ENCODE peak calls at places on chromosomes 1 and 21, in five cellular contexts. G is astrocyte of the hippocampus; L is activated T-cell treated with anti-CD3 and anti-CD28 coated beads, Interleukin-2, amount 50 U/mL, for 48 hours; O is COR-L47; R is transverse colon. Y is an unnamed sample.

GRCh38 chr21:35084869-35085268 is 35.8 kb upstream of the RUNX1 start:
- DNase-seq in G (peak), L (no peak), O (no peak), R (no peak), Y (no peak)

GRCh38 chr1:8745749-8746390 is 71.6 kb downstream of the RERE start:
- DNase-seq in G (peak), L (no peak), O (no peak), R (no peak), Y (no peak)

GRCh38 chr1:30523055-30524020 is 200.0 kb downstream of the MATN1 start:
- DNase-seq in G (peak), L (no peak), O (no peak), R (no peak), Y (no peak)

GRCh38 chr1:156657161-156657970 is 15.4 kb downstream of the BCAN start:
- DNase-seq in G (peak), L (peak), O (peak), R (peak), Y (peak)

GRCh38 chr1:98924971-98925370 is 79.7 kb downstream of the PLPPR5 start:
- DNase-seq in G (no peak), L (no peak), O (no peak), R (no peak), Y (no peak)

GRCh38 chr21:46427516-46427915 is 31.2 kb upstream of the DIP2A start:
- DNase-seq in G (no peak), L (no peak), O (no peak), R (no peak), Y (no peak)

GRCh38 chr1:34684246-34684645 is 70.6 kb upstream of the GJB5 start:
- DNase-seq in G (peak), L (peak), O (peak), R (no peak), Y (peak)

GRCh38 chr1:26848947-26849774 is 13.8 kb upstream of the SFN start:
- DNase-seq in G (peak), L (no peak), O (no peak), R (peak), Y (no peak)

GRCh38 chr1:209652121-209652742 is at the start of gene LAMB3:
- DNase-seq in G (no peak), L (no peak), O (no peak), R (peak), Y (no peak)

GRCh38 chr1:52424238-52424637 is 19.8 kb downstream of the PRPF38A start:
- DNase-seq in G (no peak), L (no peak), O (no peak), R (no peak), Y (no peak)

GRCh38 chr1:110214454-110215404 is 4.6 kb downstream of the KCNC4 start:
- DNase-seq in G (no peak), L (no peak), O (no peak), R (no peak), Y (no peak)

GRCh38 chr1:108084866-108085477 is 115.2 kb downstream of the SLC25A24 start:
- DNase-seq in G (no peak), L (no peak), O (no peak), R (no peak), Y (no peak)

GRCh38 chr1:21337931-21338567 is 47.8 kb upstream of the ECE1 start:
- DNase-seq in G (no peak), L (no peak), O (no peak), R (peak), Y (no peak)

GRCh38 chr1:235313262-235313661 is 14.7 kb downstream of the ARID4B start:
- DNase-seq in G (no peak), L (no peak), O (no peak), R (no peak), Y (no peak)

GRCh38 chr1:168085401-168085872 is 51.3 kb downstream of the GPR161 start:
- DNase-seq in G (peak), L (no peak), O (no peak), R (no peak), Y (no peak)

GRCh38 chr1:1841575-1841991 is 49.3 kb downstream of the GNB1 start:
- DNase-seq in G (no peak), L (no peak), O (no peak), R (no peak), Y (no peak)

GRCh38 chr1:112431038-112431437 is 35.0 kb downstream of the CTTNBP2NL start:
- DNase-seq in G (no peak), L (no peak), O (no peak), R (no peak), Y (no peak)

GRCh38 chr1:145891143-145891542 is 5.5 kb upstream of the ANKRD35 start:
- DNase-seq in G (peak), L (no peak), O (peak), R (no peak), Y (no peak)

GRCh38 chr1:156148236-156148635 is 5.1 kb upstream of the SEMA4A start:
- DNase-seq in G (no peak), L (no peak), O (no peak), R (no peak), Y (no peak)

GRCh38 chr1:248696261-248696660 is 6.3 kb downstream of the OR14I1 start:
- DNase-seq in G (no peak), L (no peak), O (peak), R (peak), Y (no peak)

GRCh38 chr1:16122361-16122881 is 33.4 kb downstream of the EPHA2 start:
- DNase-seq in G (peak), L (no peak), O (no peak), R (no peak), Y (no peak)

GRCh38 chr1:233719626-233720334 is 105.9 kb downstream of the KCNK1 start:
- DNase-seq in G (no peak), L (no peak), O (no peak), R (no peak), Y (no peak)